ENCODE peak calls at places on chromosomes 2 and 18, in nine cellular contexts. One of them, this sample, is unnamed.

GRCh38 chr18:78972930-78973331 is 6.7 kb upstream of the SALL3 start:
- DNase-seq in psoas muscle: no peak
- DNase-seq in body of pancreas: no peak
- DNase-seq in breast epithelium: no peak
- DNase-seq in cardiac muscle cell: no peak
- DNase-seq in GM23338: peak
- DNase-seq in transverse colon: no peak
- DNase-seq in prostate gland: no peak
- DNase-seq in mammary epithelial cell: no peak
- DNase-seq in this sample: no peak

GRCh38 chr2:241295326-241296095 is 20.0 kb downstream of the HDLBP start:
- DNase-seq in psoas muscle: no peak
- DNase-seq in body of pancreas: no peak
- DNase-seq in breast epithelium: no peak
- DNase-seq in cardiac muscle cell: no peak
- DNase-seq in GM23338: no peak
- DNase-seq in transverse colon: no peak
- DNase-seq in prostate gland: no peak
- DNase-seq in mammary epithelial cell: no peak
- DNase-seq in this sample: no peak

GRCh38 chr2:48328972-48329723 is 200.8 kb upstream of the STON1 start:
- DNase-seq in psoas muscle: no peak
- DNase-seq in body of pancreas: no peak
- DNase-seq in breast epithelium: no peak
- DNase-seq in cardiac muscle cell: no peak
- DNase-seq in GM23338: no peak
- DNase-seq in transverse colon: no peak
- DNase-seq in prostate gland: no peak
- DNase-seq in mammary epithelial cell: no peak
- DNase-seq in this sample: no peak

GRCh38 chr2:134575888-134576287 is 142.9 kb downstream of the TMEM163 start:
- DNase-seq in psoas muscle: no peak
- DNase-seq in body of pancreas: no peak
- DNase-seq in breast epithelium: no peak
- DNase-seq in cardiac muscle cell: no peak
- DNase-seq in GM23338: no peak
- DNase-seq in transverse colon: no peak
- DNase-seq in prostate gland: no peak
- DNase-seq in mammary epithelial cell: no peak
- DNase-seq in this sample: no peak

GRCh38 chr18:213977-214376 is 53.9 kb downstream of the THOC1 start:
- DNase-seq in psoas muscle: no peak
- DNase-seq in body of pancreas: no peak
- DNase-seq in breast epithelium: no peak
- DNase-seq in cardiac muscle cell: no peak
- DNase-seq in GM23338: no peak
- DNase-seq in transverse colon: no peak
- DNase-seq in prostate gland: no peak
- DNase-seq in mammary epithelial cell: no peak
- DNase-seq in this sample: no peak

GRCh38 chr2:236047886-236048540 is 120.2 kb downstream of the GBX2 start:
- DNase-seq in psoas muscle: no peak
- DNase-seq in body of pancreas: no peak
- DNase-seq in breast epithelium: no peak
- DNase-seq in cardiac muscle cell: no peak
- DNase-seq in GM23338: no peak
- DNase-seq in transverse colon: no peak
- DNase-seq in prostate gland: no peak
- DNase-seq in mammary epithelial cell: peak
- DNase-seq in this sample: no peak

GRCh38 chr18:49813071-49813320 is 337 bp downstream of the ACAA2 start:
- DNase-seq in psoas muscle: peak
- DNase-seq in body of pancreas: peak
- DNase-seq in breast epithelium: peak
- DNase-seq in cardiac muscle cell: peak
- DNase-seq in GM23338: peak
- DNase-seq in transverse colon: peak
- DNase-seq in prostate gland: no peak
- DNase-seq in mammary epithelial cell: peak
- DNase-seq in this sample: peak

GRCh38 chr18:35171315-35171987 is 69.4 kb upstream of the ZNF397 start:
- DNase-seq in psoas muscle: no peak
- DNase-seq in body of pancreas: no peak
- DNase-seq in breast epithelium: no peak
- DNase-seq in cardiac muscle cell: no peak
- DNase-seq in GM23338: no peak
- DNase-seq in transverse colon: no peak
- DNase-seq in prostate gland: no peak
- DNase-seq in mammary epithelial cell: no peak
- DNase-seq in this sample: peak

GRCh38 chr18:79600141-79600540 is 79.5 kb upstream of the CTDP1 start:
- DNase-seq in psoas muscle: peak
- DNase-seq in body of pancreas: no peak
- DNase-seq in breast epithelium: no peak
- DNase-seq in cardiac muscle cell: no peak
- DNase-seq in GM23338: no peak
- DNase-seq in transverse colon: peak
- DNase-seq in prostate gland: no peak
- DNase-seq in mammary epithelial cell: no peak
- DNase-seq in this sample: peak

GRCh38 chr2:149100739-149101699 is 62.5 kb downstream of the LYPD6B start:
- DNase-seq in psoas muscle: no peak
- DNase-seq in body of pancreas: peak
- DNase-seq in breast epithelium: no peak
- DNase-seq in cardiac muscle cell: no peak
- DNase-seq in GM23338: no peak
- DNase-seq in transverse colon: no peak
- DNase-seq in prostate gland: no peak
- DNase-seq in mammary epithelial cell: peak
- DNase-seq in this sample: no peak

GRCh38 chr18:79940814-79941472 is 10.5 kb downstream of the SLC66A2 start:
- DNase-seq in psoas muscle: peak
- DNase-seq in body of pancreas: peak
- DNase-seq in breast epithelium: no peak
- DNase-seq in cardiac muscle cell: no peak
- DNase-seq in GM23338: no peak
- DNase-seq in transverse colon: peak
- DNase-seq in prostate gland: no peak
- DNase-seq in mammary epithelial cell: no peak
- DNase-seq in this sample: peak

GRCh38 chr2:38376346-38376682 is 759 bp downstream of the ATL2 start:
- DNase-seq in psoas muscle: no peak
- DNase-seq in body of pancreas: peak
- DNase-seq in breast epithelium: peak
- DNase-seq in cardiac muscle cell: peak
- DNase-seq in GM23338: no peak
- DNase-seq in transverse colon: peak
- DNase-seq in prostate gland: peak
- DNase-seq in mammary epithelial cell: peak
- DNase-seq in this sample: peak

GRCh38 chr2:10566021-10566420 is 117.9 kb upstream of the ODC1 start:
- DNase-seq in psoas muscle: no peak
- DNase-seq in body of pancreas: no peak
- DNase-seq in breast epithelium: no peak
- DNase-seq in cardiac muscle cell: no peak
- DNase-seq in GM23338: no peak
- DNase-seq in transverse colon: no peak
- DNase-seq in prostate gland: no peak
- DNase-seq in mammary epithelial cell: no peak
- DNase-seq in this sample: no peak

GRCh38 chr2:54569745-54570296 is 113.7 kb downstream of the SPTBN1 start:
- DNase-seq in psoas muscle: no peak
- DNase-seq in body of pancreas: no peak
- DNase-seq in breast epithelium: no peak
- DNase-seq in cardiac muscle cell: no peak
- DNase-seq in GM23338: no peak
- DNase-seq in transverse colon: peak
- DNase-seq in prostate gland: no peak
- DNase-seq in mammary epithelial cell: no peak
- DNase-seq in this sample: no peak
- H3K27ac ChIP-seq in psoas muscle: peak
- H3K27ac ChIP-seq in body of pancreas: peak
- H3K27ac ChIP-seq in breast epithelium: peak
- H3K27ac ChIP-seq in cardiac muscle cell: peak
- H3K27ac ChIP-seq in GM23338: peak
- H3K27ac ChIP-seq in transverse colon: peak
- H3K27ac ChIP-seq in prostate gland: no peak
- H3K27ac ChIP-seq in mammary epithelial cell: peak
- H3K27ac ChIP-seq in this sample: peak

GRCh38 chr2:190235551-190235950 is 84.1 kb downstream of the HIBCH start:
- DNase-seq in psoas muscle: no peak
- DNase-seq in body of pancreas: no peak
- DNase-seq in breast epithelium: no peak
- DNase-seq in cardiac muscle cell: no peak
- DNase-seq in GM23338: no peak
- DNase-seq in transverse colon: peak
- DNase-seq in prostate gland: no peak
- DNase-seq in mammary epithelial cell: no peak
- DNase-seq in this sample: no peak

GRCh38 chr2:190235101-190235500 is 84.5 kb downstream of the HIBCH start:
- DNase-seq in psoas muscle: no peak
- DNase-seq in body of pancreas: no peak
- DNase-seq in breast epithelium: no peak
- DNase-seq in cardiac muscle cell: no peak
- DNase-seq in GM23338: no peak
- DNase-seq in transverse colon: no peak
- DNase-seq in prostate gland: no peak
- DNase-seq in mammary epithelial cell: peak
- DNase-seq in this sample: no peak
- H3K4me3 ChIP-seq in psoas muscle: no peak
- H3K4me3 ChIP-seq in body of pancreas: no peak
- H3K4me3 ChIP-seq in breast epithelium: no peak
- H3K4me3 ChIP-seq in cardiac muscle cell: no peak
- H3K4me3 ChIP-seq in GM23338: no peak
- H3K4me3 ChIP-seq in transverse colon: no peak
- H3K4me3 ChIP-seq in prostate gland: no peak
- H3K4me3 ChIP-seq in mammary epithelial cell: no peak
- H3K4me3 ChIP-seq in this sample: no peak

GRCh38 chr18:9147440-9148238 is 11.1 kb downstream of the ANKRD12 start:
- DNase-seq in psoas muscle: no peak
- DNase-seq in body of pancreas: no peak
- DNase-seq in breast epithelium: no peak
- DNase-seq in cardiac muscle cell: peak
- DNase-seq in GM23338: peak
- DNase-seq in transverse colon: peak
- DNase-seq in prostate gland: peak
- DNase-seq in mammary epithelial cell: peak
- DNase-seq in this sample: peak
- H3K27ac ChIP-seq in psoas muscle: peak
- H3K27ac ChIP-seq in body of pancreas: peak
- H3K27ac ChIP-seq in breast epithelium: peak
- H3K27ac ChIP-seq in cardiac muscle cell: no peak
- H3K27ac ChIP-seq in GM23338: no peak
- H3K27ac ChIP-seq in transverse colon: peak
- H3K27ac ChIP-seq in prostate gland: no peak
- H3K27ac ChIP-seq in mammary epithelial cell: peak
- H3K27ac ChIP-seq in this sample: no peak

DNA sequence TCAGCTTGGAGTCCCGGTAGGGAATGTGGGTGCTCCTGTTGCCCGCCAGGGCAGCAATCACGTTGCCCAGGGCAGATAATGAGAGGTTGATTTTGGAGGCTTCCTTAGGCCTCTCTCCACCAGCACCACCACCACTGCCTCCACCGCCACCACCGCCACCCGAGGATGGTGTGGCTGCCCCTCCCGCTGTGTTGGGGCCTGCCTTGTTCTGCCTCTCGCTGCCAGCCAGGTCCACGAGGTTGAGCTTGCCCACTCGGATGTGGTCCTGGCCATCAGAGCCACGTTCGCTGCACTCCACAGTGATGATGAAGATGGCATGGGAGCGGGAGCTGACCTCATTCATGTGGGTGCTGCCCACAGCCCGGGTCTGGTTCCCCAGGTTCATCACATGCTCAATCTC is 1.3 kb downstream of the KIF3C start:
- DNase-seq in psoas muscle: no peak
- DNase-seq in body of pancreas: no peak
- DNase-seq in breast epithelium: no peak
- DNase-seq in cardiac muscle cell: no peak
- DNase-seq in GM23338: no peak
- DNase-seq in transverse colon: no peak
- DNase-seq in prostate gland: no peak
- DNase-seq in mammary epithelial cell: no peak
- DNase-seq in this sample: no peak
- H3K4me3 ChIP-seq in psoas muscle: no peak
- H3K4me3 ChIP-seq in body of pancreas: no peak
- H3K4me3 ChIP-seq in breast epithelium: no peak
- H3K4me3 ChIP-seq in cardiac muscle cell: no peak
- H3K4me3 ChIP-seq in GM23338: peak
- H3K4me3 ChIP-seq in transverse colon: no peak
- H3K4me3 ChIP-seq in prostate gland: no peak
- H3K4me3 ChIP-seq in mammary epithelial cell: no peak
- H3K4me3 ChIP-seq in this sample: no peak

DNA sequence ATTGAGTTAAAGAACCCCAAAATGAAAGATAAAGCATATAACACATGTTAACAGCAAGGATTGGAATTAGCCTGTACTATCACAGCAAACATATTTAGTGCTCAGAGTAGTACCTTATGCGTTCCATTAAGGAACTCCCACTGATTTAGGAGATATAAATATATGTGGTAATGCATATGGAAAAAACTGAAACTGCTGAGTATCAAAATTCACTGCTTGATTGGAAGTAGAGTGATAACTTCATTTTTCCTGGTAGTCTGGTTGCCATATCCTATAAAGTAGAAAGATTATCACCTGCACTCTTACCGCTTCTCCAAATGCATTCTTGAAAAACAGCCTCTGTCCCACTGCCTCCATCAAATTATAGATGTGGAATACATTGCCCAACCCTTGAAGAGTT is 95.1 kb upstream of the FOSL2 start:
- DNase-seq in psoas muscle: no peak
- DNase-seq in body of pancreas: no peak
- DNase-seq in breast epithelium: no peak
- DNase-seq in cardiac muscle cell: no peak
- DNase-seq in GM23338: no peak
- DNase-seq in transverse colon: no peak
- DNase-seq in prostate gland: no peak
- DNase-seq in mammary epithelial cell: no peak
- DNase-seq in this sample: no peak
- H3K27ac ChIP-seq in psoas muscle: peak
- H3K27ac ChIP-seq in body of pancreas: no peak
- H3K27ac ChIP-seq in breast epithelium: no peak
- H3K27ac ChIP-seq in cardiac muscle cell: no peak
- H3K27ac ChIP-seq in GM23338: no peak
- H3K27ac ChIP-seq in transverse colon: no peak
- H3K27ac ChIP-seq in prostate gland: no peak
- H3K27ac ChIP-seq in mammary epithelial cell: no peak
- H3K27ac ChIP-seq in this sample: no peak

This sample was measured in adrenal gland.